ENCODE peak calls at places on chromosomes 7 and 10, in nine cellular contexts. One of them, this sample, is unnamed.

GRCh38 chr10:125531470-125531869 is 151.5 kb downstream of the TEX36 start:
- DNase-seq in HL-60: no peak
- DNase-seq in omental fat pad: no peak
- DNase-seq in mesothelial cell of epicardium: no peak
- DNase-seq in fibroblast of lung: peak
- DNase-seq in fibroblast of the aortic adventitia: no peak
- DNase-seq in psoas muscle: no peak
- DNase-seq in astrocyte of the spinal cord: no peak
- DNase-seq in neural crest cell: no peak
- DNase-seq in this sample: no peak

GRCh38 chr10:100882251-100882643 is 30.5 kb upstream of the SLF2 start:
- DNase-seq in fibroblast of lung: no peak
- DNase-seq in HL-60: no peak
- DNase-seq in neural crest cell: no peak
- DNase-seq in psoas muscle: no peak
- DNase-seq in astrocyte of the spinal cord: no peak
- DNase-seq in mesothelial cell of epicardium: no peak
- DNase-seq in fibroblast of the aortic adventitia: no peak
- DNase-seq in omental fat pad: no peak
- DNase-seq in this sample: no peak

GRCh38 chr10:93274419-93274818 is 200.7 kb downstream of the CYP26A1 start:
- DNase-seq in fibroblast of lung: no peak
- DNase-seq in astrocyte of the spinal cord: no peak
- DNase-seq in mesothelial cell of epicardium: no peak
- DNase-seq in neural crest cell: no peak
- DNase-seq in fibroblast of the aortic adventitia: no peak
- DNase-seq in HL-60: no peak
- DNase-seq in psoas muscle: no peak
- DNase-seq in omental fat pad: no peak
- DNase-seq in this sample: no peak

GRCh38 chr7:117661312-117661711 is 181.5 kb downstream of the CFTR start:
- DNase-seq in astrocyte of the spinal cord: no peak
- DNase-seq in fibroblast of the aortic adventitia: no peak
- DNase-seq in fibroblast of lung: no peak
- DNase-seq in psoas muscle: no peak
- DNase-seq in omental fat pad: no peak
- DNase-seq in mesothelial cell of epicardium: no peak
- DNase-seq in HL-60: no peak
- DNase-seq in neural crest cell: no peak
- DNase-seq in this sample: no peak

GRCh38 chr7:112930787-112931186 is 140.6 kb upstream of the TMEM168 start:
- DNase-seq in astrocyte of the spinal cord: peak
- DNase-seq in fibroblast of the aortic adventitia: peak
- DNase-seq in HL-60: peak
- DNase-seq in mesothelial cell of epicardium: no peak
- DNase-seq in omental fat pad: no peak
- DNase-seq in psoas muscle: no peak
- DNase-seq in neural crest cell: no peak
- DNase-seq in fibroblast of lung: peak
- DNase-seq in this sample: peak

GRCh38 chr10:95601116-95601719 is 40.0 kb upstream of the SORBS1 start:
- DNase-seq in astrocyte of the spinal cord: peak
- DNase-seq in fibroblast of lung: peak
- DNase-seq in psoas muscle: peak
- DNase-seq in neural crest cell: peak
- DNase-seq in omental fat pad: peak
- DNase-seq in fibroblast of the aortic adventitia: peak
- DNase-seq in HL-60: peak
- DNase-seq in mesothelial cell of epicardium: peak
- DNase-seq in this sample: peak

GRCh38 chr7:109460296-109460695 is 890.6 kb downstream of the DNAJB9 start:
- DNase-seq in neural crest cell: no peak
- DNase-seq in omental fat pad: no peak
- DNase-seq in fibroblast of the aortic adventitia: no peak
- DNase-seq in mesothelial cell of epicardium: no peak
- DNase-seq in fibroblast of lung: no peak
- DNase-seq in astrocyte of the spinal cord: no peak
- DNase-seq in psoas muscle: no peak
- DNase-seq in HL-60: no peak
- DNase-seq in this sample: no peak

GRCh38 chr10:69880301-69881081 is 78.8 kb downstream of the COL13A1 start:
- DNase-seq in mesothelial cell of epicardium: no peak
- DNase-seq in fibroblast of lung: no peak
- DNase-seq in astrocyte of the spinal cord: no peak
- DNase-seq in psoas muscle: no peak
- DNase-seq in HL-60: no peak
- DNase-seq in neural crest cell: peak
- DNase-seq in omental fat pad: no peak
- DNase-seq in fibroblast of the aortic adventitia: no peak
- DNase-seq in this sample: no peak

GRCh38 chr7:128347573-128348147 is 4.0 kb upstream of the RBM28 start:
- DNase-seq in omental fat pad: no peak
- DNase-seq in psoas muscle: peak
- DNase-seq in HL-60: peak
- DNase-seq in mesothelial cell of epicardium: no peak
- DNase-seq in neural crest cell: peak
- DNase-seq in astrocyte of the spinal cord: peak
- DNase-seq in fibroblast of lung: no peak
- DNase-seq in fibroblast of the aortic adventitia: peak
- DNase-seq in this sample: no peak

GRCh38 chr7:142587578-142588191 is 161.6 kb upstream of the PRSS1 start:
- DNase-seq in fibroblast of lung: peak
- DNase-seq in psoas muscle: no peak
- DNase-seq in mesothelial cell of epicardium: no peak
- DNase-seq in astrocyte of the spinal cord: peak
- DNase-seq in neural crest cell: no peak
- DNase-seq in omental fat pad: no peak
- DNase-seq in HL-60: peak
- DNase-seq in fibroblast of the aortic adventitia: peak
- DNase-seq in this sample: peak

GRCh38 chr7:34501161-34501560 is 156.9 kb upstream of the NPSR1 start:
- DNase-seq in fibroblast of the aortic adventitia: no peak
- DNase-seq in omental fat pad: no peak
- DNase-seq in HL-60: no peak
- DNase-seq in fibroblast of lung: no peak
- DNase-seq in neural crest cell: no peak
- DNase-seq in psoas muscle: no peak
- DNase-seq in mesothelial cell of epicardium: no peak
- DNase-seq in astrocyte of the spinal cord: no peak
- DNase-seq in this sample: no peak

GRCh38 chr10:77636967-77637473 is 588 bp downstream of the KCNMA1 start:
- DNase-seq in HL-60: no peak
- DNase-seq in omental fat pad: no peak
- DNase-seq in neural crest cell: no peak
- DNase-seq in astrocyte of the spinal cord: no peak
- DNase-seq in mesothelial cell of epicardium: peak
- DNase-seq in fibroblast of the aortic adventitia: no peak
- DNase-seq in psoas muscle: peak
- DNase-seq in fibroblast of lung: peak
- DNase-seq in this sample: no peak

GRCh38 chr10:91708174-91708861 is 75.4 kb upstream of the PPP1R3C start:
- DNase-seq in fibroblast of the aortic adventitia: no peak
- DNase-seq in fibroblast of lung: no peak
- DNase-seq in omental fat pad: no peak
- DNase-seq in astrocyte of the spinal cord: no peak
- DNase-seq in mesothelial cell of epicardium: no peak
- DNase-seq in psoas muscle: no peak
- DNase-seq in HL-60: no peak
- DNase-seq in neural crest cell: no peak
- DNase-seq in this sample: no peak

GRCh38 chr10:132106431-132106830 is 40.7 kb downstream of the JAKMIP3 start:
- DNase-seq in mesothelial cell of epicardium: peak
- DNase-seq in psoas muscle: no peak
- DNase-seq in astrocyte of the spinal cord: no peak
- DNase-seq in fibroblast of the aortic adventitia: no peak
- DNase-seq in omental fat pad: no peak
- DNase-seq in neural crest cell: no peak
- DNase-seq in fibroblast of lung: no peak
- DNase-seq in HL-60: no peak
- DNase-seq in this sample: no peak

GRCh38 chr10:47423476-47423875 is 39.4 kb upstream of the ZNF488 start:
- DNase-seq in neural crest cell: no peak
- DNase-seq in fibroblast of lung: peak
- DNase-seq in psoas muscle: no peak
- DNase-seq in omental fat pad: no peak
- DNase-seq in HL-60: no peak
- DNase-seq in fibroblast of the aortic adventitia: no peak
- DNase-seq in mesothelial cell of epicardium: no peak
- DNase-seq in astrocyte of the spinal cord: no peak
- DNase-seq in this sample: no peak

GRCh38 chr10:115903845-115904244 is 369.2 kb downstream of the GFRA1 start:
- DNase-seq in fibroblast of the aortic adventitia: no peak
- DNase-seq in HL-60: no peak
- DNase-seq in mesothelial cell of epicardium: no peak
- DNase-seq in fibroblast of lung: no peak
- DNase-seq in psoas muscle: no peak
- DNase-seq in astrocyte of the spinal cord: no peak
- DNase-seq in omental fat pad: no peak
- DNase-seq in neural crest cell: no peak
- DNase-seq in this sample: no peak

GRCh38 chr7:42232275-42232674 is 4.7 kb downstream of the GLI3 start:
- DNase-seq in mesothelial cell of epicardium: no peak
- DNase-seq in fibroblast of the aortic adventitia: peak
- DNase-seq in neural crest cell: peak
- DNase-seq in fibroblast of lung: peak
- DNase-seq in omental fat pad: peak
- DNase-seq in psoas muscle: peak
- DNase-seq in HL-60: no peak
- DNase-seq in astrocyte of the spinal cord: peak
- DNase-seq in this sample: no peak

DNA sequence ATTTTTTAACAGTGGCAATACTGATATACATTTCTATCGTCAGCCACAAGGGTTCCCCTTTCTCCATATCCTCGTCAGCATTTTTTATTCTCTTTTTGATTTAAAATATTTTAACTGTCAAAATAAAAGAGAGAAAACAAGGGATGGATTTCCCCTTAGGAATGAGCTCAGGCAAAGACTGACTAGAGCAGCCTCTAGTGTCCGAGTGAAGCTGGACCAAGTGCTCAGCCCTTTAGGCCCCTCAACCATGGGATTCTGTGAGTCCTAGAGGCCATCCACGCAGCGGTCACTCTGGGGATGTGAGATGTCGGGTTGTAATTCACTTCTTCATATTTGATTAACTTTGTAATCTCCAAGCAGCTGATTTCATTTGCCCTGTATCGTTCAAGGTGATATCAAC is 137.4 kb upstream of the RNF32 start:
- DNase-seq in fibroblast of lung: no peak
- DNase-seq in fibroblast of the aortic adventitia: no peak
- DNase-seq in neural crest cell: no peak
- DNase-seq in psoas muscle: no peak
- DNase-seq in astrocyte of the spinal cord: no peak
- DNase-seq in omental fat pad: no peak
- DNase-seq in mesothelial cell of epicardium: no peak
- DNase-seq in HL-60: no peak
- DNase-seq in this sample: no peak
- TF ChIP-seq CTCF in fibroblast of lung: peak
- TF ChIP-seq CTCF in fibroblast of the aortic adventitia: no peak
- TF ChIP-seq CTCF in neural crest cell: peak
- TF ChIP-seq CTCF in psoas muscle: no peak
- TF ChIP-seq CTCF in astrocyte of the spinal cord: no peak
- TF ChIP-seq CTCF in omental fat pad: no peak
- TF ChIP-seq CTCF in mesothelial cell of epicardium: peak
- TF ChIP-seq CTCF in HL-60: no peak
- TF ChIP-seq CTCF in this sample: no peak

DNA sequence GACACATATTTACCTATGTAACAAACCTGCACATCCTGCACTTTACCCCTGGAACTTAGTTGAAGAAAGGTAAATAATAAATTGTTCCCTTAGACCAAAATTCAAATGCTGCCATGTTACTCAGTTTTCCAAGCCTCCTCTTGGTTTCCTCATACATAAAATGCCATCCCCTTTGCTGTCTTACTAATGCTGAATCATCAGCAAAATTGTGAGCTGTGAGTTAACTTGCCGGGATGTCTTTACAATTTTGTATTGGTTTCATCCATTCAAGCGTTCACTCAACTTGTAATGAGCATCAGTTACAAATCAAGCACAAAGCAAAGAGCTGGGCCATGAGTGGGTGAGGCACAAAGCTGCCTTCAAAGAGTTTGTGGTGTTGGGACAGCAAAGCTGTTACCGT is 395.9 kb upstream of the ZMIZ1 start:
- DNase-seq in omental fat pad: no peak
- DNase-seq in neural crest cell: no peak
- DNase-seq in mesothelial cell of epicardium: no peak
- DNase-seq in fibroblast of the aortic adventitia: peak
- DNase-seq in psoas muscle: no peak
- DNase-seq in fibroblast of lung: peak
- DNase-seq in astrocyte of the spinal cord: peak
- DNase-seq in HL-60: no peak
- DNase-seq in this sample: no peak
- TF ChIP-seq CTCF in omental fat pad: no peak
- TF ChIP-seq CTCF in neural crest cell: no peak
- TF ChIP-seq CTCF in mesothelial cell of epicardium: no peak
- TF ChIP-seq CTCF in fibroblast of the aortic adventitia: no peak
- TF ChIP-seq CTCF in psoas muscle: no peak
- TF ChIP-seq CTCF in fibroblast of lung: no peak
- TF ChIP-seq CTCF in astrocyte of the spinal cord: no peak
- TF ChIP-seq CTCF in HL-60: no peak
- TF ChIP-seq CTCF in this sample: no peak

DNA sequence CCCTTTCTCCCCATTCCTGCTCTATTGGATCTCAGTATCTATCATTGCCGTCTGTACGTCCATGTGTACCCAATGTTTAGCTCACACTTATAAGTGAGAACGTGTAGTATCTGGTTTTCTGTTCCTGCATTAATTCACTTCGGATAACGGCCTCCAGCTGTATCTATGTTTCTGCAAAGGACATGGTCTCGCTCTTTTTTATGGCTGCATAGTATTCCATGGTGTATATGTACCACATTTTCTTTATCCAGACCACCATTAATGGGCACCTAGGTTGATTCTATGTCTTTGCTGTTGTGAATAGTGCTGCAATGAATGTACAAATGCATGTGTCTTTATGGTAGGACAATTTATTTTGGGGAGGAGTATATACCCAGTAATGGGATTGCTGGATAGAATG is 94.4 kb upstream of the MPP7 start:
- DNase-seq in neural crest cell: no peak
- DNase-seq in omental fat pad: no peak
- DNase-seq in HL-60: no peak
- DNase-seq in astrocyte of the spinal cord: no peak
- DNase-seq in fibroblast of lung: no peak
- DNase-seq in mesothelial cell of epicardium: no peak
- DNase-seq in fibroblast of the aortic adventitia: no peak
- DNase-seq in psoas muscle: no peak
- DNase-seq in this sample: no peak
- TF ChIP-seq CTCF in neural crest cell: no peak
- TF ChIP-seq CTCF in omental fat pad: no peak
- TF ChIP-seq CTCF in HL-60: no peak
- TF ChIP-seq CTCF in astrocyte of the spinal cord: no peak
- TF ChIP-seq CTCF in fibroblast of lung: no peak
- TF ChIP-seq CTCF in mesothelial cell of epicardium: no peak
- TF ChIP-seq CTCF in fibroblast of the aortic adventitia: no peak
- TF ChIP-seq CTCF in psoas muscle: no peak
- TF ChIP-seq CTCF in this sample: no peak

DNA sequence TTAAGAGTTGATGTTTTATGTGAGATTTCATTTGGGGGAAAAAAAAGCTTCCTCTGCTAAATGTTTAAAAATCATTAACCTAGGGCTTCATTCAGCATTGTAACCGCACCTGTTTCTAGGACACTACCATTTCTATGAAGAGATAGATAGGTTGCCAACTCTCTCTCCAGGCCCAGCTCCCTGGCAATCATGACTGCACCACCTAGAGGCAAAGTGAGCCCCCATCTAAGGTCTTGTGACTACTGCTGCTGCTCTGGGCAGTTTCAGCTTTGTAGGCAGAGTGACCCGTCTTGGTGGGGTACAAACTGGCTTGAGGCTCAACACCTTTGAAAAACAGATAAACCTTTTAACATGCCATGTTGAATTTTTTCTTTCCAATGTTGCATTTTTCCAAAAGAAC is 27.3 kb upstream of the MRC1 start:
- DNase-seq in mesothelial cell of epicardium: no peak
- DNase-seq in fibroblast of lung: no peak
- DNase-seq in neural crest cell: no peak
- DNase-seq in psoas muscle: no peak
- DNase-seq in fibroblast of the aortic adventitia: no peak
- DNase-seq in omental fat pad: no peak
- DNase-seq in HL-60: no peak
- DNase-seq in astrocyte of the spinal cord: no peak
- DNase-seq in this sample: no peak
- TF ChIP-seq CTCF in mesothelial cell of epicardium: no peak
- TF ChIP-seq CTCF in fibroblast of lung: no peak
- TF ChIP-seq CTCF in neural crest cell: no peak
- TF ChIP-seq CTCF in psoas muscle: no peak
- TF ChIP-seq CTCF in fibroblast of the aortic adventitia: no peak
- TF ChIP-seq CTCF in omental fat pad: no peak
- TF ChIP-seq CTCF in HL-60: no peak
- TF ChIP-seq CTCF in astrocyte of the spinal cord: no peak
- TF ChIP-seq CTCF in this sample: no peak

This sample was measured in astrocyte of the cerebellum.